ENCODE peak calls at places on chromosomes 11 and 22, in five cellular contexts. One of them, this sample, is unnamed.

GRCh38 chr11:72789493-72790131 is 4.2 kb downstream of the STARD10 start:
- DNase-seq in skeletal muscle cell: peak; percentile 71
- DNase-seq in mucosa of descending colon: no peak
- DNase-seq in activated naive CD8-positive, alpha-beta T cell treated with anti-CD3 and anti-CD28 coated beads, Interleukin-2, amount 50 U/mL, for 16 hours: no peak
- DNase-seq in pancreas: no peak
- DNase-seq in this sample: peak; percentile 61

GRCh38 chr11:35639591-35640179 is 21.4 kb downstream of the FJX1 start:
- DNase-seq in skeletal muscle cell: no peak
- DNase-seq in mucosa of descending colon: no peak
- DNase-seq in activated naive CD8-positive, alpha-beta T cell treated with anti-CD3 and anti-CD28 coated beads, Interleukin-2, amount 50 U/mL, for 16 hours: no peak
- DNase-seq in pancreas: no peak
- DNase-seq in this sample: no peak

GRCh38 chr11:72579816-72580647 is 94.2 kb downstream of the PDE2A start:
- DNase-seq in skeletal muscle cell: no peak
- DNase-seq in mucosa of descending colon: no peak
- DNase-seq in activated naive CD8-positive, alpha-beta T cell treated with anti-CD3 and anti-CD28 coated beads, Interleukin-2, amount 50 U/mL, for 16 hours: no peak
- DNase-seq in pancreas: no peak
- DNase-seq in this sample: no peak

GRCh38 chr11:71285111-71285510 is 32.7 kb upstream of the SHANK2 start:
- DNase-seq in skeletal muscle cell: no peak
- DNase-seq in mucosa of descending colon: no peak
- DNase-seq in activated naive CD8-positive, alpha-beta T cell treated with anti-CD3 and anti-CD28 coated beads, Interleukin-2, amount 50 U/mL, for 16 hours: no peak
- DNase-seq in pancreas: no peak
- DNase-seq in this sample: no peak

GRCh38 chr11:130774703-130775102 is 141.6 kb downstream of the SNX19 start:
- DNase-seq in skeletal muscle cell: no peak
- DNase-seq in mucosa of descending colon: no peak
- DNase-seq in activated naive CD8-positive, alpha-beta T cell treated with anti-CD3 and anti-CD28 coated beads, Interleukin-2, amount 50 U/mL, for 16 hours: no peak
- DNase-seq in pancreas: no peak
- DNase-seq in this sample: no peak

GRCh38 chr22:40401532-40401931 is 31.1 kb downstream of the SGSM3 start:
- DNase-seq in skeletal muscle cell: no peak
- DNase-seq in mucosa of descending colon: no peak
- DNase-seq in activated naive CD8-positive, alpha-beta T cell treated with anti-CD3 and anti-CD28 coated beads, Interleukin-2, amount 50 U/mL, for 16 hours: no peak
- DNase-seq in pancreas: no peak
- DNase-seq in this sample: no peak

GRCh38 chr11:64241430-64242153 is 697 bp downstream of the FKBP2 start:
- DNase-seq in skeletal muscle cell: no peak
- DNase-seq in mucosa of descending colon: peak; percentile 100
- DNase-seq in activated naive CD8-positive, alpha-beta T cell treated with anti-CD3 and anti-CD28 coated beads, Interleukin-2, amount 50 U/mL, for 16 hours: peak; percentile 99
- DNase-seq in pancreas: peak; percentile 100
- DNase-seq in this sample: peak; percentile 99

GRCh38 chr11:64339754-64340408 is at the start of gene CCDC88B:
- DNase-seq in skeletal muscle cell: no peak
- DNase-seq in mucosa of descending colon: peak; percentile 82
- DNase-seq in activated naive CD8-positive, alpha-beta T cell treated with anti-CD3 and anti-CD28 coated beads, Interleukin-2, amount 50 U/mL, for 16 hours: peak; percentile 65
- DNase-seq in pancreas: no peak
- DNase-seq in this sample: no peak

GRCh38 chr11:46674463-46675287 is 25.7 kb downstream of the ARHGAP1 start:
- DNase-seq in skeletal muscle cell: no peak
- DNase-seq in mucosa of descending colon: peak; percentile 59
- DNase-seq in activated naive CD8-positive, alpha-beta T cell treated with anti-CD3 and anti-CD28 coated beads, Interleukin-2, amount 50 U/mL, for 16 hours: no peak
- DNase-seq in pancreas: no peak
- DNase-seq in this sample: peak; percentile 72

This sample was measured in cardiac muscle cell.